ENCODE peak calls at places on chromosomes 16 and 17, in five cellular contexts. B is neuronal stem cell, X is H1, R is mesenchymal stem cell, Q is trophoblast cell. Y is an unnamed sample.

GRCh38 chr17:28725166-28725659 is 820 bp downstream of the TLCD1 start:
- DNase-seq in Q (peak), B (no peak), X (no peak), R (peak), Y (peak)

GRCh38 chr17:9577402-9577709 is 914 bp downstream of the CFAP52 start:
- DNase-seq in R (no peak), X (no peak), B (no peak), Q (no peak), Y (no peak)

GRCh38 chr16:30619207-30619606 is 9.0 kb upstream of the ZNF689 start:
- DNase-seq in X (no peak), B (no peak), Q (no peak), R (no peak), Y (no peak)

GRCh38 chr17:700504-701094 is 14.0 kb downstream of the VPS53 start:
- DNase-seq in B (no peak), R (peak), Q (no peak), X (no peak), Y (no peak)

GRCh38 chr16:31423241-31423640 is 4.9 kb downstream of the COX6A2 start:
- DNase-seq in B (no peak), R (no peak), X (no peak), Q (no peak), Y (no peak)

GRCh38 chr17:37079065-37079708 is 130.4 kb downstream of the AATF start:
- DNase-seq in R (no peak), B (no peak), X (no peak), Q (no peak), Y (no peak)

GRCh38 chr17:38341035-38341721 is 2.6 kb downstream of the GPR179 start:
- DNase-seq in R (peak), B (no peak), Q (no peak), X (peak), Y (peak)

GRCh38 chr16:71853413-71853812 is 7.6 kb downstream of the ATXN1L start:
- DNase-seq in X (no peak), R (no peak), Q (no peak), B (no peak), Y (no peak)

GRCh38 chr17:63132509-63132911 is 166.5 kb downstream of the TANC2 start:
- DNase-seq in X (no peak), B (no peak), R (peak), Q (no peak), Y (no peak)

GRCh38 chr17:81309140-81309858 is 14.2 kb upstream of the SLC38A10 start:
- DNase-seq in R (peak), Q (peak), X (no peak), B (peak), Y (peak)

GRCh38 chr16:89742948-89743347 is 21.6 kb downstream of the ZNF276 start:
- DNase-seq in X (no peak), B (no peak), Q (no peak), R (no peak), Y (no peak)

GRCh38 chr17:40922239-40922638 is 15.2 kb downstream of the KRT23 start:
- DNase-seq in X (no peak), B (no peak), R (peak), Q (peak), Y (no peak)

GRCh38 chr16:49281843-49282642 is 405 bp upstream of the CBLN1 start:
- DNase-seq in R (peak), B (peak), Q (peak), X (peak), Y (peak)

GRCh38 chr17:72466199-72466598 is 345.4 kb downstream of the SOX9 start:
- DNase-seq in Q (peak), R (peak), X (no peak), B (no peak), Y (no peak)

GRCh38 chr17:81065500-81065899 is 30.5 kb downstream of the BAIAP2 start:
- DNase-seq in B (no peak), Q (no peak), X (no peak), R (no peak), Y (no peak)

GRCh38 chr16:17311333-17312099 is 159.2 kb downstream of the XYLT1 start:
- DNase-seq in Q (no peak), B (no peak), X (no peak), R (no peak), Y (no peak)
- H3K4me2 ChIP-seq in Q (no peak), B (no peak), X (no peak), R (no peak), Y (no peak)

GRCh38 chr17:68377771-68378201 is 79.5 kb downstream of the WIPI1 start:
- DNase-seq in B (no peak), X (no peak), Q (peak), R (no peak), Y (no peak)

GRCh38 chr17:68379692-68380677 is 77.3 kb downstream of the WIPI1 start:
- DNase-seq in X (no peak), B (no peak), R (no peak), Q (no peak), Y (no peak)

GRCh38 chr17:68379150-68379510 is 78.2 kb downstream of the WIPI1 start:
- DNase-seq in X (no peak), R (no peak), Q (no peak), B (no peak), Y (no peak)

GRCh38 chr17:68381076-68381900 is 76.0 kb downstream of the WIPI1 start:
- DNase-seq in R (peak), B (no peak), X (no peak), Q (peak), Y (no peak)

GRCh38 chr17:68378202-68379149 is 78.8 kb downstream of the WIPI1 start:
- DNase-seq in B (no peak), X (no peak), R (peak), Q (peak), Y (peak)
- H2BK12ac ChIP-seq in B (no peak), X (peak), R (peak), Q (peak), Y (no peak)

DNA sequence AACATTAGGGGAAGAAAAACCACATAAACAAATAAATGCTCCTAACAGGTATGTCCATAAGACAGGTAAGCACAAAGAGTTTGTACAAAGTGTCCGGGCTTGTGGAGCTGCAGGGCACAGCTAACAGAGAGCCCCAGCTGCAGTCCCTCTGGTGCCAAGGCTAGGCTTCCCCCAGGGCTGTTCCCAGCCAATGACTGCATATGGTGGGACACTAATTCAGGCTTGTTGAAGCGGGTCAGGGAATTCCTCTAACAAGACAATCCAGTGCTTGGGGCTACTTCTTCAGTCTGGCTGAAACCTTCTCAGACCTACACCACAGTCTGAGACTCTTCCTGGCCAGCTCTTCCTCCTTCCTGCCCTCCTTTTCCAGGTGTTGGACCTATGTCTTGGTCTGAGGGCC is 51.7 kb upstream of the ALDH3A1 start:
- DNase-seq in B (no peak), X (no peak), R (no peak), Q (no peak), Y (no peak)
- H2AFZ ChIP-seq in B (no peak), X (no peak), R (no peak), Q (no peak), Y (no peak)

GRCh38 chr16:70692481-70693203 is 6.8 kb upstream of the MTSS2 start:
- DNase-seq in R (peak), X (no peak), B (no peak), Q (peak), Y (no peak)
- H3K4me2 ChIP-seq in R (no peak), X (no peak), B (no peak), Q (no peak), Y (no peak)

GRCh38 chr17:74732042-74732846 is 4.8 kb upstream of the RAB37 start:
- DNase-seq in X (no peak), R (no peak), B (no peak), Q (no peak), Y (no peak)
- H2BK12ac ChIP-seq in X (peak), R (no peak), B (no peak), Q (no peak), Y (no peak)

DNA sequence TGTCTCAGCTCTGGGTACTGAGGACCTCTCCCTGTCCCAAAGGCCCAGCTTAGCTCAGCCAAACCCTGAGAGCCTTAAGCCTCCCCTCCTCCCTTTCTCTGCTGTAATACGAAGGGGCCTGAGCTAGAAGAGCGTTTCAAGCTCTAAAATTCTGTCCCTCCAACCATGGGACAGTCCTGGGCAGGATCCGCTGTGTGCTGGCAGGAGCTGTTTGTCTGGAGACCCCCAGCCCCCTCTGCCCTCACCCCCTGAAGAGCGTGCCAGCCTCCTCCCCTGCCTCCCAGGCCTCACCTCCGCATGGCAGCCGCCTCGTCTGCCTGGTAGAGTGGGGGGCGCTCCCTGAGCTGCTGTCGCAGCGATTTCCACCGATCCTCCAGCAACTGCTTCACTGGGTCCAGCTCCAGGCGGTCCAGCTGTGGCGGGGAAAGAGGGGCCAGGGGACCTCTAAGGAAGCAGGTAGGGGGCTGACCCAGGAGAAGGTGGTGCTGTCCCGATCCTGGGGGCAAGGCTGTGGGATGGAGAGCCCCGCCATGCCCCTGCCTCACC is 14.7 kb downstream of the UBALD2 start:
- DNase-seq in Q (no peak), X (no peak), R (no peak), B (no peak), Y (no peak)
- H2AFZ ChIP-seq in Q (no peak), X (no peak), R (no peak), B (no peak), Y (no peak)

Y was measured in H9.